ENCODE peak calls at places on chromosome 14, in four cellular contexts. Q is smooth muscle cell of the brain vasculature; N is LoVo; B is activated CD4-positive, alpha-beta T cell treated with anti-CD3 and anti-CD28 coated beads, Interleukin-2, amount 50 U/mL, for 1 hour. M is an unnamed sample.

GRCh38 chr14:68759017-68759569 is 33.8 kb downstream of the ZFP36L1 start:
- DNase-seq in Q (no peak), N (no peak), B (no peak), M (no peak)

GRCh38 chr14:104795468-104795780 is at the start of gene AKT1:
- DNase-seq in Q (no peak), N (no peak), B (no peak), M (no peak)

GRCh38 chr14:23831591-23831990 is 122.0 kb upstream of the DHRS4 start:
- DNase-seq in Q (no peak), N (no peak), B (no peak), M (no peak)

GRCh38 chr14:91858536-91859275 is 8.6 kb downstream of the TC2N start:
- DNase-seq in Q (peak), N (peak), B (no peak), M (no peak)

GRCh38 chr14:100994082-100994481 is 90.6 kb upstream of the RTL1 start:
- DNase-seq in Q (no peak), N (no peak), B (no peak), M (no peak)

GRCh38 chr14:105199093-105199492 is 18.0 kb upstream of the NUDT14 start:
- DNase-seq in Q (no peak), N (no peak), B (no peak), M (no peak)

GRCh38 chr14:51498411-51499227 is 153.1 kb upstream of the FRMD6 start:
- DNase-seq in Q (no peak), N (no peak), B (no peak), M (no peak)

GRCh38 chr14:21071225-21072041 is 1.3 kb downstream of the ARHGEF40 start:
- DNase-seq in Q (peak), N (no peak), B (peak), M (peak)

GRCh38 chr14:69263364-69263763 is 3.4 kb downstream of the GALNT16 start:
- DNase-seq in Q (peak), N (no peak), B (no peak), M (peak)

GRCh38 chr14:20568393-20568792 is 7.5 kb upstream of the RNASE9 start:
- DNase-seq in Q (no peak), N (no peak), B (no peak), M (no peak)

GRCh38 chr14:75216427-75217006 is 40.1 kb upstream of the TMED10 start:
- DNase-seq in Q (no peak), N (no peak), B (no peak), M (no peak)

GRCh38 chr14:51398898-51399297 is 158.9 kb downstream of the TMX1 start:
- DNase-seq in Q (no peak), N (peak), B (no peak), M (no peak)

GRCh38 chr14:45150386-45150890 is 14.7 kb downstream of the FANCM start:
- DNase-seq in Q (no peak), N (no peak), B (no peak), M (no peak)

GRCh38 chr14:68823434-68824206 is 30.8 kb upstream of the ZFP36L1 start:
- DNase-seq in Q (no peak), N (no peak), B (no peak), M (no peak)

GRCh38 chr14:73785336-73785833 is 66.2 kb upstream of the PTGR2 start:
- DNase-seq in Q (no peak), N (peak), B (no peak), M (no peak)